ENCODE peak calls at places on chromosomes 4 and X, in six cellular contexts. W, J, P, L, E and O are unnamed samples.

GRCh38 chr4:184284742-184285141 is 67.1 kb upstream of the ENPP6 start:
- DNase-seq in J (no peak), L (no peak), W (no peak), P (no peak), E (no peak), O (no peak)

GRCh38 chrX:154530286-154530685 is 14.3 kb upstream of the FAM3A start:
- DNase-seq in E (no peak), P (no peak), J (no peak), L (no peak), W (no peak), O (no peak)

GRCh38 chr4:86220137-86220536 is 139.7 kb downstream of the MAPK10 start:
- DNase-seq in J (no peak), E (no peak), P (peak; percentile 43), L (peak; percentile 24), W (no peak), O (no peak)

GRCh38 chr4:153222162-153222789 is 18.0 kb downstream of the TRIM2 start:
- DNase-seq in J (peak; percentile 82), L (peak; percentile 96), W (peak; percentile 80), P (peak; percentile 87), E (no peak), O (peak; percentile 90)

GRCh38 chrX:108165349-108166111 is 74.0 kb downstream of the ATG4A start:
- DNase-seq in E (no peak), L (peak; percentile 48), W (peak; percentile 3), J (peak; percentile 63), P (peak; percentile 51), O (peak; percentile 66)

GRCh38 chr4:125547842-125548241 is 233.1 kb downstream of the FAT4 start:
- DNase-seq in W (no peak), L (peak; percentile 71), J (no peak), P (peak; percentile 59), E (no peak), O (no peak)

GRCh38 chr4:81109356-81109755 is 78.8 kb downstream of the BMP3 start:
- DNase-seq in E (no peak), L (no peak), J (no peak), P (no peak), W (no peak), O (no peak)

GRCh38 chr4:158810487-158811215 is 41.8 kb downstream of the FNIP2 start:
- DNase-seq in L (peak; percentile 95), P (peak; percentile 98), J (no peak), E (no peak), W (no peak), O (no peak)

GRCh38 chr4:122819708-122820449 is 6.8 kb upstream of the FGF2 start:
- DNase-seq in E (no peak), L (peak; percentile 43), W (no peak), J (no peak), P (peak; percentile 45), O (no peak)

GRCh38 chr4:73918058-73918457 is 48.9 kb downstream of the CXCL1 start:
- DNase-seq in L (no peak), W (no peak), P (no peak), J (no peak), E (no peak), O (no peak)

GRCh38 chr4:177951026-177951425 is 508.8 kb upstream of the AGA start:
- DNase-seq in L (no peak), J (no peak), W (no peak), E (no peak), P (no peak), O (no peak)

GRCh38 chr4:10521386-10521785 is 64.2 kb upstream of the ZNF518B start:
- DNase-seq in L (no peak), W (no peak), J (no peak), E (no peak), P (no peak), O (no peak)

GRCh38 chrX:123976671-123977316 is 15.3 kb downstream of the STAG2 start:
- DNase-seq in P (peak; percentile 47), E (no peak), W (no peak), L (peak; percentile 54), J (no peak), O (peak; percentile 23)

GRCh38 chr4:84804126-84804525 is 162.4 kb downstream of the WDFY3 start:
- DNase-seq in J (no peak), L (peak; percentile 22), W (no peak), P (peak; percentile 61), E (no peak), O (no peak)

GRCh38 chr4:46850026-46850425 is 59.0 kb downstream of the COX7B2 start:
- DNase-seq in L (no peak), P (no peak), E (no peak), J (no peak), W (no peak), O (no peak)

GRCh38 chr4:13248621-13249298 is 235.4 kb downstream of the RAB28 start:
- DNase-seq in E (no peak), J (no peak), W (no peak), P (peak; percentile 6), L (peak; percentile 80), O (peak; percentile 48)

GRCh38 chrX:49230500-49231232 is 2.5 kb downstream of the CACNA1F start:
- DNase-seq in L (no peak), J (peak; percentile 86), P (no peak), W (peak; percentile 26), E (no peak), O (peak; percentile 81)

GRCh38 chrX:47863187-47863586 is 26.5 kb downstream of the ZNF81 start:
- DNase-seq in E (no peak), W (no peak), P (no peak), J (no peak), L (no peak), O (no peak)

GRCh38 chr4:70544279-70544870 is 26.0 kb downstream of the AMTN start:
- DNase-seq in J (no peak), P (peak; percentile 10), E (no peak), W (peak; percentile 14), L (peak; percentile 8), O (peak; percentile 46)
- H3K9ac ChIP-seq in J (no peak overlapping the region), P (no peak overlapping the region), E (no peak overlapping the region), W (no peak overlapping the region), L (no peak overlapping the region), O (no peak overlapping the region)

GRCh38 chrX:53073115-53073581 is 9.0 kb upstream of the TSPYL2 start:
- DNase-seq in P (no peak), L (no peak), W (no peak), J (no peak), E (no peak), O (peak; percentile 37)
- H2BK15ac ChIP-seq in P (no peak overlapping the region), L (no peak overlapping the region), W (no peak overlapping the region), J (no peak overlapping the region), E (no peak overlapping the region), O (no peak overlapping the region)

GRCh38 chr4:139576219-139576618 is 20.2 kb upstream of the SETD7 start:
- DNase-seq in W (no peak), P (peak; percentile 60), J (no peak), E (no peak), L (peak; percentile 49), O (no peak)
- H3K9ac ChIP-seq in W (no peak overlapping the region), P (no peak overlapping the region), J (no peak overlapping the region), E (no peak overlapping the region), L (no peak overlapping the region), O (no peak overlapping the region)

GRCh38 chr4:107658400-107659326 is 61.4 kb downstream of the PAPSS1 start:
- DNase-seq in J (no peak), L (no peak), P (no peak), W (no peak), E (no peak), O (no peak)

GRCh38 chr4:107654694-107655093 is 65.3 kb downstream of the PAPSS1 start:
- DNase-seq in J (no peak), P (no peak), W (peak; percentile 8), E (no peak), L (no peak), O (no peak)

DNA sequence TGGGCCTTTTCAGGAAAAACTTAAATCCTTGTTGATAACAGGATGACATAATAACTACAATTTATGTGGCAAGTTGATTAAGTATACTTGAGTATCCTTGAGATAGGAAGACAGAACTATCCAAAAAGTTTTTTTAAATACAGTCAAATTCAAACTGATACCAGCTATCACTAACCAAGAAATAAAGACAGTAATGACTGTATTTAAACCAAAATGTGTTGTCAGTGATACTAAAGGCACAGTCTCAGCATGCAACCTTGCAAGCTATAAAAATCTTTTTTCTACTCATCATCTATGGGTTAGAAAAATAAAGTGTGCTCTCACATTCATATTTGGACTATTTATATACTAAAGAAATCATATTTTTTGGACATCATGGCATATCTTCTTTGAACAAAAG is 64.7 kb downstream of the PAPSS1 start:
- DNase-seq in E (no peak), W (no peak), P (no peak), L (no peak), J (no peak), O (no peak)
- H2BK15ac ChIP-seq in E (no peak overlapping the region), W (no peak overlapping the region), P (no peak overlapping the region), L (no peak overlapping the region), J (no peak overlapping the region), O (no peak overlapping the region)

DNA sequence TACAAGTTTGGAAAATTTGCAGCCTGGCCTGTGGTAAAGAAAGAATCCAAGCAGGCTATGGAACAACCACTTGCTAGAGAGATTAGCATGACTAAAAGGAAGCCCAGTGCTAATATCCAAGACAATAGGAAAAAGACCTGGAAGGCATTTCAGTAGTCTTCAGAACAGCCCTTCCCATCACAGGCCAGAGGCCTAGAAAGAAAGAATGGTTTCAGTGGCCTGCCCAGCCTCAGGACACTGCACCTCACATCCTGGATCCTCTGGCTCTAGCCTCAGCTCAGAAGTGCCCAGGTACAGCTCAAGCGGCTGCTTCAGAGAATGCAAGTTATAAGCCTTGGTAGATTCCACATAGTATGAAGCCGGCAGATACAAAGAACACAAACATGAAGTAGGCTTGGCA is 449.8 kb upstream of the AR start:
- DNase-seq in W (no peak), J (peak; percentile 62), E (peak; percentile 10), P (no peak), L (no peak), O (peak; percentile 8)
- H3K9ac ChIP-seq in W (no peak overlapping the region), J (no peak overlapping the region), E (no peak overlapping the region), P (no peak overlapping the region), L (no peak overlapping the region), O (no peak overlapping the region)